ENCODE peak calls at places on chromosomes 2 and 18, in eight cellular contexts. One of them, this sample, is unnamed.

GRCh38 chr2:226655871-226656270 is 143.7 kb downstream of the IRS1 start:
- DNase-seq in CD4-positive, CD25-positive, alpha-beta regulatory T cell: no peak
- DNase-seq in NCI-H345: no peak
- DNase-seq in NCI-H2029: no peak
- DNase-seq in aorta: no peak
- DNase-seq in mucosa of gallbladder: no peak
- DNase-seq in stomach: no peak
- DNase-seq in AG10803: peak
- DNase-seq in this sample: no peak

GRCh38 chr2:45237128-45237527 is 227.9 kb upstream of the SIX2 start:
- DNase-seq in CD4-positive, CD25-positive, alpha-beta regulatory T cell: no peak
- DNase-seq in NCI-H345: no peak
- DNase-seq in NCI-H2029: no peak
- DNase-seq in aorta: no peak
- DNase-seq in mucosa of gallbladder: no peak
- DNase-seq in stomach: no peak
- DNase-seq in AG10803: no peak
- DNase-seq in this sample: peak

GRCh38 chr2:5021148-5021547 is 671.0 kb upstream of the SOX11 start:
- DNase-seq in CD4-positive, CD25-positive, alpha-beta regulatory T cell: no peak
- DNase-seq in NCI-H345: peak
- DNase-seq in NCI-H2029: no peak
- DNase-seq in aorta: no peak
- DNase-seq in mucosa of gallbladder: no peak
- DNase-seq in stomach: no peak
- DNase-seq in AG10803: no peak
- DNase-seq in this sample: no peak

GRCh38 chr18:74294526-74294925 is 2.8 kb upstream of the CYB5A start:
- DNase-seq in CD4-positive, CD25-positive, alpha-beta regulatory T cell: no peak
- DNase-seq in NCI-H345: no peak
- DNase-seq in NCI-H2029: no peak
- DNase-seq in aorta: no peak
- DNase-seq in mucosa of gallbladder: no peak
- DNase-seq in stomach: no peak
- DNase-seq in AG10803: peak
- DNase-seq in this sample: no peak

GRCh38 chr18:11570770-11571169 is 38.6 kb upstream of the SLC35G4 start:
- DNase-seq in CD4-positive, CD25-positive, alpha-beta regulatory T cell: no peak
- DNase-seq in NCI-H345: no peak
- DNase-seq in NCI-H2029: no peak
- DNase-seq in aorta: no peak
- DNase-seq in mucosa of gallbladder: no peak
- DNase-seq in stomach: no peak
- DNase-seq in AG10803: peak
- DNase-seq in this sample: peak

GRCh38 chr2:24169031-24169430 is 5.8 kb upstream of the FAM228A start:
- DNase-seq in CD4-positive, CD25-positive, alpha-beta regulatory T cell: no peak
- DNase-seq in NCI-H345: no peak
- DNase-seq in NCI-H2029: no peak
- DNase-seq in aorta: no peak
- DNase-seq in mucosa of gallbladder: no peak
- DNase-seq in stomach: no peak
- DNase-seq in AG10803: no peak
- DNase-seq in this sample: no peak

GRCh38 chr2:139122711-139123158 is 342.5 kb upstream of the NXPH2 start:
- DNase-seq in CD4-positive, CD25-positive, alpha-beta regulatory T cell: no peak
- DNase-seq in NCI-H345: no peak
- DNase-seq in NCI-H2029: no peak
- DNase-seq in aorta: no peak
- DNase-seq in mucosa of gallbladder: no peak
- DNase-seq in stomach: no peak
- DNase-seq in AG10803: peak
- DNase-seq in this sample: peak

GRCh38 chr2:222423632-222424280 is 587 bp upstream of the SGPP2 start:
- DNase-seq in CD4-positive, CD25-positive, alpha-beta regulatory T cell: peak
- DNase-seq in NCI-H345: peak
- DNase-seq in NCI-H2029: no peak
- DNase-seq in aorta: no peak
- DNase-seq in mucosa of gallbladder: no peak
- DNase-seq in stomach: no peak
- DNase-seq in AG10803: no peak
- DNase-seq in this sample: peak

GRCh38 chr2:191728710-191729597 is 51.0 kb downstream of the NABP1 start:
- DNase-seq in CD4-positive, CD25-positive, alpha-beta regulatory T cell: no peak
- DNase-seq in NCI-H345: no peak
- DNase-seq in NCI-H2029: no peak
- DNase-seq in aorta: no peak
- DNase-seq in mucosa of gallbladder: no peak
- DNase-seq in stomach: no peak
- DNase-seq in AG10803: peak
- DNase-seq in this sample: no peak

GRCh38 chr2:73998451-73998850 is 13.7 kb downstream of the TET3 start:
- DNase-seq in CD4-positive, CD25-positive, alpha-beta regulatory T cell: peak
- DNase-seq in NCI-H345: no peak
- DNase-seq in NCI-H2029: no peak
- DNase-seq in aorta: no peak
- DNase-seq in mucosa of gallbladder: no peak
- DNase-seq in stomach: no peak
- DNase-seq in AG10803: no peak
- DNase-seq in this sample: no peak

GRCh38 chr2:10009271-10009810 is 34.0 kb upstream of the KLF11 start:
- DNase-seq in CD4-positive, CD25-positive, alpha-beta regulatory T cell: no peak
- DNase-seq in NCI-H345: no peak
- DNase-seq in NCI-H2029: no peak
- DNase-seq in aorta: peak
- DNase-seq in mucosa of gallbladder: no peak
- DNase-seq in stomach: peak
- DNase-seq in AG10803: no peak
- DNase-seq in this sample: no peak

GRCh38 chr2:165239230-165239629 is at the start of gene SCN2A:
- DNase-seq in CD4-positive, CD25-positive, alpha-beta regulatory T cell: no peak
- DNase-seq in NCI-H345: peak
- DNase-seq in NCI-H2029: peak
- DNase-seq in aorta: no peak
- DNase-seq in mucosa of gallbladder: no peak
- DNase-seq in stomach: no peak
- DNase-seq in AG10803: peak
- DNase-seq in this sample: peak

GRCh38 chr18:47175283-47175894 is 775 bp downstream of the IER3IP1 start:
- DNase-seq in CD4-positive, CD25-positive, alpha-beta regulatory T cell: peak
- DNase-seq in NCI-H345: no peak
- DNase-seq in NCI-H2029: peak
- DNase-seq in aorta: no peak
- DNase-seq in mucosa of gallbladder: no peak
- DNase-seq in stomach: no peak
- DNase-seq in AG10803: no peak
- DNase-seq in this sample: peak

GRCh38 chr18:11005528-11005927 is 143.8 kb downstream of the PIEZO2 start:
- DNase-seq in CD4-positive, CD25-positive, alpha-beta regulatory T cell: no peak
- DNase-seq in NCI-H345: no peak
- DNase-seq in NCI-H2029: no peak
- DNase-seq in aorta: no peak
- DNase-seq in mucosa of gallbladder: peak
- DNase-seq in stomach: peak
- DNase-seq in AG10803: no peak
- DNase-seq in this sample: peak

GRCh38 chr2:190599546-190600220 is 49.2 kb upstream of the NAB1 start:
- DNase-seq in CD4-positive, CD25-positive, alpha-beta regulatory T cell: no peak
- DNase-seq in NCI-H345: peak
- DNase-seq in NCI-H2029: no peak
- DNase-seq in aorta: no peak
- DNase-seq in mucosa of gallbladder: no peak
- DNase-seq in stomach: no peak
- DNase-seq in AG10803: no peak
- DNase-seq in this sample: no peak

GRCh38 chr2:68272246-68272987 is 20.1 kb upstream of the PPP3R1 start:
- DNase-seq in CD4-positive, CD25-positive, alpha-beta regulatory T cell: no peak
- DNase-seq in NCI-H345: no peak
- DNase-seq in NCI-H2029: no peak
- DNase-seq in aorta: no peak
- DNase-seq in mucosa of gallbladder: no peak
- DNase-seq in stomach: no peak
- DNase-seq in AG10803: no peak
- DNase-seq in this sample: no peak

GRCh38 chr2:48313036-48313877 is 216.7 kb upstream of the STON1 start:
- DNase-seq in CD4-positive, CD25-positive, alpha-beta regulatory T cell: peak
- DNase-seq in NCI-H345: no peak
- DNase-seq in NCI-H2029: no peak
- DNase-seq in aorta: no peak
- DNase-seq in mucosa of gallbladder: no peak
- DNase-seq in stomach: no peak
- DNase-seq in AG10803: no peak
- DNase-seq in this sample: no peak

GRCh38 chr2:207143474-207144190 is 22.1 kb downstream of the KLF7 start:
- DNase-seq in CD4-positive, CD25-positive, alpha-beta regulatory T cell: peak
- DNase-seq in NCI-H345: peak
- DNase-seq in NCI-H2029: no peak
- DNase-seq in aorta: peak
- DNase-seq in mucosa of gallbladder: peak
- DNase-seq in stomach: peak
- DNase-seq in AG10803: peak
- DNase-seq in this sample: peak

GRCh38 chr18:26317353-26317865 is 91.2 kb downstream of the TAF4B start:
- DNase-seq in CD4-positive, CD25-positive, alpha-beta regulatory T cell: no peak
- DNase-seq in NCI-H345: no peak
- DNase-seq in NCI-H2029: no peak
- DNase-seq in aorta: no peak
- DNase-seq in mucosa of gallbladder: no peak
- DNase-seq in stomach: no peak
- DNase-seq in AG10803: peak
- DNase-seq in this sample: peak

GRCh38 chr2:170365686-170366085 is 187.7 kb downstream of the MYO3B start:
- DNase-seq in CD4-positive, CD25-positive, alpha-beta regulatory T cell: no peak
- DNase-seq in NCI-H345: no peak
- DNase-seq in NCI-H2029: no peak
- DNase-seq in aorta: no peak
- DNase-seq in mucosa of gallbladder: no peak
- DNase-seq in stomach: no peak
- DNase-seq in AG10803: no peak
- DNase-seq in this sample: no peak

GRCh38 chr2:148586528-148587128 is 57.9 kb upstream of the EPC2 start:
- DNase-seq in CD4-positive, CD25-positive, alpha-beta regulatory T cell: no peak
- DNase-seq in NCI-H345: no peak
- DNase-seq in NCI-H2029: no peak
- DNase-seq in aorta: no peak
- DNase-seq in mucosa of gallbladder: no peak
- DNase-seq in stomach: no peak
- DNase-seq in AG10803: no peak
- DNase-seq in this sample: no peak

GRCh38 chr2:143282684-143283083 is 153.5 kb downstream of the ARHGAP15 start:
- DNase-seq in CD4-positive, CD25-positive, alpha-beta regulatory T cell: no peak
- DNase-seq in NCI-H345: no peak
- DNase-seq in NCI-H2029: no peak
- DNase-seq in aorta: no peak
- DNase-seq in mucosa of gallbladder: no peak
- DNase-seq in stomach: no peak
- DNase-seq in AG10803: no peak
- DNase-seq in this sample: no peak

GRCh38 chr2:7111626-7112025 is 194.4 kb downstream of the RNF144A start:
- DNase-seq in CD4-positive, CD25-positive, alpha-beta regulatory T cell: no peak
- DNase-seq in NCI-H345: peak
- DNase-seq in NCI-H2029: no peak
- DNase-seq in aorta: no peak
- DNase-seq in mucosa of gallbladder: no peak
- DNase-seq in stomach: no peak
- DNase-seq in AG10803: no peak
- DNase-seq in this sample: no peak

GRCh38 chr18:70195852-70196434 is 9.5 kb downstream of the RTTN start:
- DNase-seq in CD4-positive, CD25-positive, alpha-beta regulatory T cell: peak
- DNase-seq in NCI-H345: peak
- DNase-seq in NCI-H2029: no peak
- DNase-seq in aorta: no peak
- DNase-seq in mucosa of gallbladder: peak
- DNase-seq in stomach: no peak
- DNase-seq in AG10803: peak
- DNase-seq in this sample: peak

GRCh38 chr2:215401896-215402379 is 33.9 kb downstream of the FN1 start:
- DNase-seq in CD4-positive, CD25-positive, alpha-beta regulatory T cell: no peak
- DNase-seq in NCI-H345: no peak
- DNase-seq in NCI-H2029: no peak
- DNase-seq in aorta: no peak
- DNase-seq in mucosa of gallbladder: no peak
- DNase-seq in stomach: no peak
- DNase-seq in AG10803: peak
- DNase-seq in this sample: peak

This sample was measured in fibroblast of pulmonary artery.